ENCODE peak calls at places on chromosomes 13 and 19, in four cellular contexts. E is BE2C, F is GM23338, D is vagina. Z is an unnamed sample.

GRCh38 chr19:29016926-29017760 is 195.8 kb downstream of the UQCRFS1 start:
- DNase-seq in F (no peak), E (no peak), D (no peak), Z (no peak)

GRCh38 chr19:48637948-48638830 is 1.0 kb upstream of the DBP start:
- DNase-seq in F (peak), D (no peak), E (peak), Z (peak)

GRCh38 chr13:97411894-97412460 is 22.0 kb upstream of the RAP2A start:
- DNase-seq in F (no peak), E (no peak), D (no peak), Z (no peak)

GRCh38 chr13:99031725-99032298 is 53.9 kb upstream of the DOCK9 start:
- DNase-seq in F (no peak), E (no peak), D (no peak), Z (no peak)

GRCh38 chr19:10800488-10800887 is 35.5 kb downstream of the TMED1 start:
- DNase-seq in F (no peak), D (no peak), E (no peak), Z (no peak)

GRCh38 chr19:17779281-17779930 is 15.5 kb upstream of the B3GNT3 start:
- DNase-seq in F (peak), D (no peak), E (no peak), Z (peak)

GRCh38 chr19:35395762-35396199 is 24.9 kb downstream of the GPR42 start:
- DNase-seq in D (no peak), F (no peak), E (peak), Z (peak)

GRCh38 chr19:17470204-17470841 is at the start of gene SLC27A1:
- DNase-seq in E (peak), D (no peak), F (peak), Z (peak)

GRCh38 chr13:75364131-75364713 is 117.7 kb downstream of the TBC1D4 start:
- DNase-seq in D (no peak), F (no peak), E (no peak), Z (no peak)

GRCh38 chr13:111415216-111415615 is 94.8 kb downstream of the TEX29 start:
- DNase-seq in D (no peak), E (no peak), F (no peak), Z (no peak)

GRCh38 chr13:44107357-44108121 is 227.8 kb downstream of the LACC1 start:
- DNase-seq in D (no peak), F (no peak), E (no peak), Z (no peak)

GRCh38 chr19:50796128-50796633 is 6.0 kb downstream of the ACP4 start:
- DNase-seq in F (peak), D (no peak), E (no peak), Z (no peak)
- TF ChIP-seq CTCF in F (peak), D (no peak), E (peak), Z (no peak)

GRCh38 chr13:88068975-88069374 is 397.8 kb downstream of the SLITRK5 start:
- DNase-seq in E (peak), F (peak), D (no peak), Z (peak)
- TF ChIP-seq CTCF in E (peak), F (peak), D (no peak), Z (peak)

GRCh38 chr13:30423891-30424290 is 1.6 kb downstream of the UBE2L5 start:
- DNase-seq in E (no peak), D (no peak), F (no peak), Z (no peak)

GRCh38 chr13:30418886-30419459 is 3.3 kb upstream of the UBE2L5 start:
- DNase-seq in F (no peak), D (no peak), E (no peak), Z (no peak)

GRCh38 chr13:30422056-30422914 is at the start of gene UBE2L5:
- DNase-seq in D (no peak), F (peak), E (peak), Z (peak)

GRCh38 chr13:30418075-30418715 is 4.1 kb upstream of the UBE2L5 start:
- DNase-seq in D (no peak), F (no peak), E (no peak), Z (no peak)

GRCh38 chr13:30421093-30422055 is 919 bp upstream of the UBE2L5 start:
- DNase-seq in E (peak), F (peak), D (no peak), Z (peak)
- TF ChIP-seq CTCF in E (no peak), F (no peak), D (no peak), Z (no peak)

DNA sequence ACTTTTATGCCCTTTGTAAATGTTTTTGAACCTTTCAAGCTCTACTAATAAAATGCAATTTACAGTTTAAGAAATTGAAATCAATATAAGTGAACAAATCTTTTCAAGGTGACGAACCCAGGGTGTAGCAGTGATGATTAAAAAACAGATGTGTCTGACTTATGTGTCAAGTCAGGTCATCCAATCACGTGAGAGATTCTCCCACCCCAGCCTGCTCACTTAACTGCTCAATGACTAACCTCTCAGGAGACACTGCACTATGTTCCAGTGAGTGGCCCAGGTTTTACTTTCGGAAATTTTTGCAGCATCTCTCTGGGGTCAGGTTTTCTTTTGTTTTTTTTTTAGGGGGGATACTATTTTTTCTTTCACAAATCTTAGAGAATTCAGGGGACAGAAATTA is 60.7 kb downstream of the ZNF429 start:
- DNase-seq in E (no peak), F (no peak), D (no peak), Z (no peak)
- TF ChIP-seq CTCF in E (no peak), F (no peak), D (no peak), Z (no peak)

GRCh38 chr13:40666058-40666904 is at the start of gene FOXO1:
- DNase-seq in D (no peak), E (peak), F (peak), Z (peak)

GRCh38 chr13:40667622-40667978 is 1.2 kb upstream of the FOXO1 start:
- DNase-seq in F (peak), D (no peak), E (no peak), Z (no peak)

GRCh38 chr13:40666905-40667621 is 622 bp upstream of the FOXO1 start:
- DNase-seq in D (no peak), E (peak), F (peak), Z (peak)

GRCh38 chr13:40670307-40670706 is 3.9 kb upstream of the FOXO1 start:
- DNase-seq in D (no peak), F (no peak), E (no peak), Z (no peak)

DNA sequence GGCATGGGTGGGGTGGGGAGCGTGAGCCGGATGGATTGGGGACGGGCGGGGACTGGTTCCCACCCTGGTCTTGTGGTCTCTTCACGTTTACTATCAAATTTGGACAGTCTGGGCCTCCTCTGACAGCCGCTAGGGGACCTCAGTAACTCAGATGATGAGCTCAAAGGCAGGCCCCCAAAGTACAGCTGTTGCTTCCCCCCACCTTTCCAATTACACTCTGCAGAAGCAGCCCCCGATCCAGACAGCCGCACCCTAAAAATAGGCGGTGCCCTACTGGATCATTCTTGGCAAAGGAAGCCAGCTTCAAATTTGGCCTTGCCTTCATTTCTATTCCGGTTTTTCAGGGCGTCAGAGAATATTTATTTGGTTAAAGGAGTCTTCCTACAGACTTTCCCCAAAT is 1.9 kb upstream of the FOXO1 start:
- DNase-seq in D (no peak), F (peak), E (no peak), Z (peak)
- TF ChIP-seq CTCF in D (no peak), F (peak), E (no peak), Z (peak)

DNA sequence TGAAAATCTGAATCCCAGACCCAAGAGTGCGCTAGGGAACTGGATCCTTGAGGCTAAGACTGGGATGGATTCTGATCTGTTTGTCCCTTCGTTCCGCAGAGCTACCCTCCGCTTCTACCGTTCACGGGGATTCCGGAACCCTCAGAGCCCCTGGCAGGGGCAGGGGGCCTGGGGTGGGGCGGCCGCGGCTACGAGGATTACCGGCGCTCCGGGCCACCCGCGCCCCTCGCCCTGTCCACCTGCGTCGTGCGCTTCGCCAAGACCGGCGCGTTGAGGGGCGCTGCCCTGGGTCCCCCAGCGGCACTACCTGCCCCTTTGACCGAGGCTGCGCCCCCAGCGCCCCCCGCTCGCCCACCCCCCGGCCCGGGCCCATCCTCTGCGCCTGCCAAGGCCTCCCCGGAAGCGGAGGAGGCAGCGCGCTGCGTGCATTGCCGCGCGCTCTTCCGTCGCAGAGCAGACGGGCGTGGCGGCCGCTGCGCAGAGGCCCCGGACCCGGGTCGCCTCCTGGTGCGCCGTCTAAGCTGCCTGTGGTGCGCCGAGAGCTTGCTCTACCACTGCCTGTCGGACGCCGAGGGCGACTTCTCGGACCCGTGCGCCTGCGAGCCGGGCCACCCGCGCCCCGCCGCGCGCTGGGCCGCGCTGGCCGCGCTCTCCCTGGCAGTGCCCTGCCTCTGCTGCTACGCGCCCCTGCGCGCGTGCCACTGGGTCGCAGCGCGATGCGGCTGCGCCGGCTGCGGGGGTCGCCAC is 7.1 kb downstream of the SPRED3 start:
- DNase-seq in F (peak), D (no peak), E (no peak), Z (peak)
- TF ChIP-seq CTCF in F (no peak), D (no peak), E (no peak), Z (no peak)

Z was measured in glutamatergic neuron.